ENCODE peak calls at places on chromosomes 3 and 15, in five cellular contexts. O is mammary epithelial cell, F is NT2/D1, H is astrocyte of the spinal cord, R is HFF-Myc. S is an unnamed sample.

GRCh38 chr3:52819936-52820335 is 10.5 kb downstream of the ITIH4 start:
- DNase-seq in O (no peak), F (no peak), H (no peak), R (no peak), S (no peak)

GRCh38 chr3:150414273-150414672 is 6.2 kb downstream of the TSC22D2 start:
- DNase-seq in O (peak; percentile 67), F (no peak), H (peak; percentile 55), R (no peak), S (no peak)

GRCh38 chr3:124032881-124033359 is 41.0 kb upstream of the ROPN1 start:
- DNase-seq in O (peak; percentile 77), F (peak; percentile 74), H (peak; percentile 82), R (peak; percentile 38), S (peak; percentile 39)

GRCh38 chr3:186002884-186003472 is 65.2 kb upstream of the TRA2B start:
- DNase-seq in O (peak; percentile 41), F (peak; percentile 38), H (no peak), R (peak; percentile 38), S (no peak)

GRCh38 chr3:113698891-113699465 is 2.5 kb upstream of the USF3 start:
- DNase-seq in O (peak; percentile 14), F (no peak), H (no peak), R (no peak), S (no peak)

GRCh38 chr3:112086857-112087524 is 802 bp downstream of the C3orf52 start:
- DNase-seq in O (peak; percentile 82), F (no peak), H (no peak), R (no peak), S (no peak)

GRCh38 chr15:91021516-91022074 is 799 bp downstream of the VPS33B start:
- DNase-seq in O (peak; percentile 39), F (no peak), H (peak; percentile 22), R (no peak), S (no peak)

GRCh38 chr3:158103956-158104338 is 2.3 kb downstream of the SHOX2 start:
- DNase-seq in O (no peak), F (no peak), H (no peak), R (no peak), S (no peak)

GRCh38 chr15:75065851-75066509 is 42.6 kb downstream of the PPCDC start:
- DNase-seq in O (no peak), F (peak; percentile 47), H (no peak), R (no peak), S (no peak)

GRCh38 chr15:90001062-90001682 is at the start of gene ZNF710:
- DNase-seq in O (peak; percentile 56), F (no peak), H (peak; percentile 71), R (no peak), S (no peak)

GRCh38 chr15:69570997-69571396 is 118.4 kb downstream of the RPLP1 start:
- DNase-seq in O (no peak), F (no peak), H (no peak), R (no peak), S (no peak)

GRCh38 chr15:70258369-70259029 is 160.8 kb upstream of the TLE3 start:
- DNase-seq in O (no peak), F (no peak), H (no peak), R (no peak), S (no peak)

GRCh38 chr3:99544819-99545281 is 93.5 kb upstream of the COL8A1 start:
- DNase-seq in O (peak; percentile 39), F (no peak), H (no peak), R (no peak), S (no peak)

GRCh38 chr3:71039332-71039731 is 544.2 kb downstream of the FOXP1 start:
- DNase-seq in O (no peak), F (no peak), H (no peak), R (no peak), S (no peak)
- H3K4me3 ChIP-seq in O (no peak overlapping the region), F (no peak overlapping the region), H (no peak overlapping the region), R (no peak overlapping the region), S (no peak overlapping the region)

GRCh38 chr3:126394977-126395321 is 240 bp downstream of the CFAP100 start:
- DNase-seq in O (no peak), F (no peak), H (no peak), R (no peak), S (no peak)
- H3K4me3 ChIP-seq in O (no peak overlapping the region), F (no peak overlapping the region), H (no peak overlapping the region), R (no peak overlapping the region), S (no peak overlapping the region)

DNA sequence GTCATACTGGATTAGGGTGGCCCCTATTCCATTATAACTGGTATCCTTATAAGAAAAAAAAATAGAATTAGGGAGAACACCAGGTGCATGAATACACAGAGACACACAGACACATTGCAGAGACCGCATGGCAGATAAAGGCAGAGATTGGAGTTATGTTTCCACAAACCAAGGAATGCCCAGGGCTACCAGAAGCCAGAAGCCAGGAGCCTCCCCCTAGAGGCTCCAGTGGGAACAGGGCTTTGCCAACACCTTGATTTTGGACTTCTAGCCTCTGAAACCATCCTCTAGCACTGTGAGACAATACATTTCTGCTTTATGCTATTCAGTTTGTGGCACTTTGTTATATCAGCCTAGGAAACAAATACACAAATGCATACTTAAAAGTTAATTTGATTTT is 10.4 kb downstream of the GOLM2 start:
- DNase-seq in O (no peak), F (no peak), H (no peak), R (no peak), S (no peak)
- H3K4me3 ChIP-seq in O (no peak overlapping the region), F (no peak overlapping the region), H (no peak overlapping the region), R (no peak overlapping the region), S (no peak overlapping the region)

GRCh38 chr3:46206284-46206683 is 1.8 kb downstream of the CCR1 start:
- DNase-seq in O (peak; percentile 39), F (no peak), H (no peak), R (no peak), S (no peak)
- H3K4me3 ChIP-seq in O (no peak overlapping the region), F (no peak overlapping the region), H (no peak overlapping the region), R (no peak overlapping the region), S (no peak overlapping the region)

GRCh38 chr3:27590437-27591320 is 106.5 kb upstream of the SLC4A7 start:
- DNase-seq in O (peak; percentile 41), F (no peak), H (peak; percentile 31), R (no peak), S (no peak)

GRCh38 chr3:27589795-27590194 is 105.6 kb upstream of the SLC4A7 start:
- DNase-seq in O (no peak), F (no peak), H (peak; percentile 73), R (no peak), S (no peak)

GRCh38 chr3:27593173-27593572 is 109.0 kb upstream of the SLC4A7 start:
- DNase-seq in O (no peak), F (no peak), H (no peak), R (no peak), S (no peak)

GRCh38 chr3:27591811-27592210 is 107.6 kb upstream of the SLC4A7 start:
- DNase-seq in O (no peak), F (no peak), H (no peak), R (no peak), S (no peak)

DNA sequence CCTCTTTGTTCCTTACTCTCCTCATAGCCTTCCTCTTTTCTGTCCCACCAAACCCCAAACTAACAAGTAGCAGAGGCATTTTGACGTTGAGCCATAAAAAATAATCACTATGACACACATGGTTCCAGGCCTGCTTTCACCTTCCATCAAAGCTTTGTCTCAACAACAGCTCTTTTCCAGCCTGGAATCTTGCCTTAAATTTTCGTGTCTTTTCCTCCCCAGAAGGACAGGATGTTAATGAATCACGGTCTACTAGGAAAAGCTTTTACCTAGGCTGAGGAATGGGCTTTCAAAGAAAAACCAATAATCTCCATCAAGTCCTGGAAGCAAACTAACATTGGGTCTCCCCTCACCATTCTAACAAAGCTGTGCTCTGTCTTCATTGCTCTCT is 107.1 kb upstream of the SLC4A7 start:
- DNase-seq in O (no peak), F (no peak), H (no peak), R (no peak), S (no peak)
- H3K4me3 ChIP-seq in O (no peak overlapping the region), F (no peak overlapping the region), H (no peak overlapping the region), R (no peak overlapping the region), S (no peak overlapping the region)

DNA sequence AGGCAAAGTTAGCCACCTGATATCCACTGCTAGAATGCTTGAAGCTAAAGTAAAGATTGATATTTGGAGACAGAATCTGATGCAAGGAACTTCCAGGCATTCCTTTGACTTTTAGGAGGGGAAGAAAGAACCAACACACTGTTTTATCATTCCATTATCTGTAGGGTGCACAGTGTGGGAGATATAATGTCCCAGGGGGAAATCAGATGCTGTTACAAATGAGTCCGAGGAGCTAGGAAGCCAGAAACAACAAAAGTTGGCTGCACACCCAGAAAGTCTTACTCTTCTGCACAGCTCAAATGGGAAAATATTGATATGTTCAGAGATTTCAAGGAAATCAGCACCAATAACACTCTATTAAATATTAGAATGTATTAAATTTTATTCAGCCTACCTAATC is 113.6 kb upstream of the ROBO1 start:
- DNase-seq in O (no peak), F (no peak), H (peak; percentile 40), R (no peak), S (no peak)
- H3K4me3 ChIP-seq in O (no peak overlapping the region), F (no peak overlapping the region), H (no peak overlapping the region), R (no peak overlapping the region), S (no peak overlapping the region)

DNA sequence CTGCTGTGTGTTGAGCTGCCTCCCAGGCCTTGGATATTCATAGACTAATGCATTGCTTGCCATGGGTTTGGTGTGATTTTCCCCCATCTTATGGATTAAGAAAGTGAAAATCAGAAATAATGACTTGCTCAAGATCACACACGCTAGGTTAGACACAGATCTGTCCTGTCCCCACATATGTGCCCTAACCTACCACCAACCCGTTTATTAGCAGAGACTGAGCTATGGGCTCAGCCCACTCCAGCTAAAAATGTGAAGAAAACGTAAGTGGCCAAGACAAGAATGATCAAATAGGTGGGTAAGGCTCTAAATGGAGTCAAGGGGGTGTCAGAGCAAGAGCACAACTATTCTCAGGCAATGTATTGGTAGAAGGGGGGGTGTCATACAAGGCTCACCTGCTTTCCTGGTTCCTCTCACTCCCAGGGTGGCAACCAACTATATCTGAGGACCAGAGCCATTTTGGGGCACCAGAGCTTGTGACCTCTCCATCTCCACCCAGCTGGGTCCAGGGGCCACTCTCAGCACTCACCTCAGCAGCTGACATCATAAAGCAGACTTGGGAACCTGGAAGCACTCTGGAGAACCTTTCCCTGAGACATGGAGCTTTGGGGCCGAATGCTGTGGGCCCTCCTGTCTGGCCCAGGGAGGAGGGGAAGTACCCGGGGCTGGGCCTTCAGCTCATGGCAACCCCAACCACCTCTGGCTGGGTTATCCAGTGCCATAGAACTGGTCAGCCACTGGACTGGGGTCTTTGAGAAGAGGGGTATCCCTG is 1.4 kb downstream of the HEMK1 start:
- DNase-seq in O (no peak), F (no peak), H (no peak), R (no peak), S (no peak)
- H3K4me3 ChIP-seq in O (no peak overlapping the region), F (no peak overlapping the region), H (peak overlapping the region; percentile 77), R (peak overlapping the region; percentile 95), S (no peak overlapping the region)

DNA sequence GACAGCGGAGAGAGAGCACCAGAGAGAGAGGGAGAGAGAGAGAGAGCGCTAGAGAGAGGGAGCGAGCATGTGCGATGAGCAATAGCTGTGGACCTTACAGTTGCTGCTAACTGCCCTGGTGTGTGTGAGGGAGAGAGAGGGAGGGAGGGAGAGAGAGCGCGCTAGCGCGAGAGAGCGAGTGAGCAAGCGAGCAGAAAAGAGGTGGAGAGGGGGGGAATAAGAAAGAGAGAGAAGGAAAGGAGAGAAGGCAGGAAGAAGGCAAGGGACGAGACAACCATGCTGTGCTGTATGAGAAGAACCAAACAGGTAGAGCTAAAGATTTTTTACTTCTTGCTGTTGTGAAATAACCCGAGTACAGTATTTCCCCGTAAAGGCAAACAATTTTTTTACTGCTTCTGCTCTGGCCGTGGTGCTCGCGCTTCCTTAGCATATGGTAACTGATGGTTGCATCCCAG is at the start of gene GAP43:
- DNase-seq in O (peak; percentile 58), F (peak; percentile 63), H (peak; percentile 82), R (peak; percentile 59), S (peak; percentile 47)
- H3K4me3 ChIP-seq in O (peak within 1 kb of the TSS; percentile 22), F (peak within 1 kb of the TSS; percentile 54), H (peak within 1 kb of the TSS; percentile 43), R (peak within 1 kb of the TSS; percentile 45), S (peak within 1 kb of the TSS; percentile 21)

S was measured in kidney epithelial cell.